ENCODE peak calls at places on chromosome 14, in seven cellular contexts. B is AG09319, Z is HS-5, I is nucleus accumbens, Q is T-helper 1 cell, J is lung, E is cerebellar nuclear complex. S is an unnamed sample.

GRCh38 chr14:68935761-68936209 is 43.3 kb downstream of the ACTN1 start:
- DNase-seq in B (no peak), Z (no peak), I (no peak), Q (no peak), J (no peak), E (no peak), S (no peak)

GRCh38 chr14:91356218-91356763 is 61.3 kb downstream of the CCDC88C start:
- DNase-seq in B (no peak), Z (no peak), I (no peak), Q (no peak), J (no peak), E (no peak), S (no peak)

GRCh38 chr14:81169711-81170103 is 51.1 kb downstream of the GTF2A1 start:
- DNase-seq in B (no peak), Z (no peak), I (peak; percentile 62), Q (no peak), J (peak; percentile 67), E (peak; percentile 17), S (no peak)

GRCh38 chr14:23435540-23436326 is at the start of gene MYH7:
- DNase-seq in B (no peak), Z (no peak), I (no peak), Q (no peak), J (no peak), E (no peak), S (no peak)

GRCh38 chr14:28057286-28058011 is 709.1 kb upstream of the FOXG1 start:
- DNase-seq in B (no peak), Z (no peak), I (no peak), Q (no peak), J (no peak), E (no peak), S (no peak)

GRCh38 chr14:104940526-104941150 is 16.0 kb downstream of the PLD4 start:
- DNase-seq in B (no peak), Z (no peak), I (no peak), Q (peak; percentile 10), J (no peak), E (no peak), S (no peak)

GRCh38 chr14:72796935-72797334 is 97.0 kb downstream of the DPF3 start:
- DNase-seq in B (no peak), Z (no peak), I (peak; percentile 21), Q (no peak), J (no peak), E (no peak), S (no peak)

GRCh38 chr14:103514596-103515421 is 7.8 kb downstream of the CKB start:
- DNase-seq in B (no peak), Z (no peak), I (no peak), Q (no peak), J (no peak), E (no peak), S (no peak)

GRCh38 chr14:102295301-102295700 is 9.7 kb downstream of the MOK start:
- DNase-seq in B (no peak), Z (no peak), I (no peak), Q (no peak), J (no peak), E (no peak), S (no peak)

GRCh38 chr14:104297721-104298401 is 159.5 kb downstream of the KIF26A start:
- DNase-seq in B (no peak), Z (no peak), I (no peak), Q (no peak), J (no peak), E (no peak), S (no peak)